ENCODE peak calls at places on chromosomes 1 and 21, in five cellular contexts. U is putamen, I is Right ventricle myocardium superior, D is GM04503, G is left kidney. C is an unnamed sample.

GRCh38 chr21:38488640-38489282 is 9.5 kb downstream of the ERG start:
- DNase-seq in U (no peak), I (no peak), D (no peak), G (no peak), C (no peak)

GRCh38 chr1:193831465-193831864 is 645.1 kb upstream of the B3GALT2 start:
- DNase-seq in U (no peak), I (no peak), D (no peak), G (no peak), C (no peak)

GRCh38 chr1:204248954-204249353 is 35.2 kb upstream of the GOLT1A start:
- DNase-seq in U (no peak), I (no peak), D (no peak), G (no peak), C (no peak)

GRCh38 chr21:25887166-25887565 is 152.4 kb downstream of the GABPA start:
- DNase-seq in U (no peak), I (no peak), D (no peak), G (no peak), C (no peak)

GRCh38 chr1:179120736-179121135 is 38.9 kb downstream of the TOR3A start:
- DNase-seq in U (no peak), I (no peak), D (no peak), G (no peak), C (no peak)

GRCh38 chr1:225830823-225831222 is 20.9 kb downstream of the EPHX1 start:
- DNase-seq in U (no peak), I (no peak), D (no peak), G (no peak), C (no peak)

GRCh38 chr1:198716051-198716450 is 77.2 kb downstream of the PTPRC start:
- DNase-seq in U (no peak), I (no peak), D (no peak), G (no peak), C (no peak)

GRCh38 chr1:160315359-160315758 is 27.7 kb downstream of the COPA start:
- DNase-seq in U (no peak), I (no peak), D (no peak), G (no peak), C (no peak)

GRCh38 chr1:207649204-207649753 is 4.3 kb downstream of the CR1L start:
- DNase-seq in U (no peak), I (no peak), D (no peak), G (peak), C (no peak)

GRCh38 chr1:175197536-175197935 is 5.0 kb upstream of the KIAA0040 start:
- DNase-seq in U (no peak), I (no peak), D (no peak), G (peak), C (no peak)

GRCh38 chr1:210692796-210693195 is 364.1 kb downstream of the HHAT start:
- DNase-seq in U (no peak), I (no peak), D (no peak), G (no peak), C (no peak)

GRCh38 chr1:26745191-26745590 is 42.6 kb upstream of the PIGV start:
- DNase-seq in U (no peak), I (no peak), D (no peak), G (no peak), C (no peak)

GRCh38 chr1:177959793-177960515 is 9.9 kb downstream of the SEC16B start:
- DNase-seq in U (peak), I (no peak), D (no peak), G (peak), C (no peak)

GRCh38 chr21:17903929-17904639 is 84.9 kb upstream of the C21orf91 start:
- DNase-seq in U (no peak), I (no peak), D (no peak), G (no peak), C (no peak)

GRCh38 chr1:221809101-221810029 is 67.5 kb upstream of the DUSP10 start:
- DNase-seq in U (no peak), I (no peak), D (no peak), G (no peak), C (no peak)

GRCh38 chr21:45138199-45139002 is 64.0 kb downstream of the ADARB1 start:
- DNase-seq in U (no peak), I (peak), D (no peak), G (peak), C (no peak)

GRCh38 chr21:43971201-43971991 is 40.7 kb upstream of the TRAPPC10 start:
- DNase-seq in U (no peak), I (no peak), D (no peak), G (peak), C (no peak)

GRCh38 chr21:18467715-18468114 is 64.1 kb upstream of the TMPRSS15 start:
- DNase-seq in U (no peak), I (no peak), D (no peak), G (no peak), C (no peak)

GRCh38 chr1:170321113-170321512 is 175.4 kb downstream of the NTMT2 start:
- DNase-seq in U (no peak), I (no peak), D (no peak), G (no peak), C (no peak)

GRCh38 chr1:234065794-234066447 is 161.4 kb downstream of the SLC35F3 start:
- DNase-seq in U (no peak), I (peak), D (peak), G (peak), C (peak)

GRCh38 chr1:201149400-201149799 is 4.9 kb downstream of the TMEM9 start:
- DNase-seq in U (no peak), I (no peak), D (no peak), G (peak), C (no peak)

GRCh38 chr1:90948301-90948700 is 73.5 kb downstream of the ZNF644 start:
- DNase-seq in U (no peak), I (no peak), D (no peak), G (no peak), C (no peak)

GRCh38 chr1:156517746-156518145 is 17.2 kb upstream of the MEF2D start:
- DNase-seq in U (no peak), I (no peak), D (no peak), G (no peak), C (no peak)

GRCh38 chr1:166479052-166479631 is 312.3 kb upstream of the FAM78B start:
- DNase-seq in U (no peak), I (peak), D (no peak), G (peak), C (no peak)

GRCh38 chr1:119081267-119081666 is 59.2 kb downstream of the WARS2 start:
- DNase-seq in U (no peak), I (no peak), D (no peak), G (no peak), C (no peak)

GRCh38 chr1:167722152-167722869 is 529 bp downstream of the MPZL1 start:
- DNase-seq in U (no peak), I (no peak), D (no peak), G (peak), C (no peak)

GRCh38 chr21:36450511-36450910 is 29.4 kb downstream of the CLDN14 start:
- DNase-seq in U (peak), I (no peak), D (no peak), G (no peak), C (no peak)